ENCODE peak calls at places on chromosomes 6 and 20, in five cellular contexts. One of them, this sample, is unnamed.

GRCh38 chr6:15551262-15551661 is 111.6 kb downstream of the DTNBP1 start:
- DNase-seq in stimulated activated CD4-positive, alpha-beta T cell treated with anti-CD3 and anti-CD28 coated beads, Interleukin-12 subunit alpha, Interleukin-12 subunit beta, amount 100 ng/mL, for 4 hours: no peak
- DNase-seq in A549: no peak
- DNase-seq in sciatic nerve: no peak
- DNase-seq in NCI-H524 treated with DMSO at 0.1 percent for 48 hours: no peak
- DNase-seq in this sample: no peak

GRCh38 chr6:141252828-141253608 is 879.7 kb upstream of the GJE1 start:
- DNase-seq in stimulated activated CD4-positive, alpha-beta T cell treated with anti-CD3 and anti-CD28 coated beads, Interleukin-12 subunit alpha, Interleukin-12 subunit beta, amount 100 ng/mL, for 4 hours: no peak
- DNase-seq in A549: no peak
- DNase-seq in sciatic nerve: no peak
- DNase-seq in NCI-H524 treated with DMSO at 0.1 percent for 48 hours: no peak
- DNase-seq in this sample: no peak

GRCh38 chr6:90294989-90295853 is 1.4 kb downstream of the BACH2 start:
- DNase-seq in stimulated activated CD4-positive, alpha-beta T cell treated with anti-CD3 and anti-CD28 coated beads, Interleukin-12 subunit alpha, Interleukin-12 subunit beta, amount 100 ng/mL, for 4 hours: peak; percentile 69
- DNase-seq in A549: peak; percentile 29
- DNase-seq in sciatic nerve: peak; percentile 75
- DNase-seq in NCI-H524 treated with DMSO at 0.1 percent for 48 hours: no peak
- DNase-seq in this sample: peak; percentile 85

GRCh38 chr6:1724124-1724523 is 114.4 kb downstream of the FOXC1 start:
- DNase-seq in stimulated activated CD4-positive, alpha-beta T cell treated with anti-CD3 and anti-CD28 coated beads, Interleukin-12 subunit alpha, Interleukin-12 subunit beta, amount 100 ng/mL, for 4 hours: no peak
- DNase-seq in A549: no peak
- DNase-seq in sciatic nerve: no peak
- DNase-seq in NCI-H524 treated with DMSO at 0.1 percent for 48 hours: no peak
- DNase-seq in this sample: no peak

GRCh38 chr6:1832844-1833787 is 223.4 kb downstream of the FOXC1 start:
- DNase-seq in stimulated activated CD4-positive, alpha-beta T cell treated with anti-CD3 and anti-CD28 coated beads, Interleukin-12 subunit alpha, Interleukin-12 subunit beta, amount 100 ng/mL, for 4 hours: no peak
- DNase-seq in A549: no peak
- DNase-seq in sciatic nerve: peak; percentile 79
- DNase-seq in NCI-H524 treated with DMSO at 0.1 percent for 48 hours: no peak
- DNase-seq in this sample: peak; percentile 64

GRCh38 chr20:59138114-59138602 is 25.5 kb upstream of the ZNF831 start:
- DNase-seq in stimulated activated CD4-positive, alpha-beta T cell treated with anti-CD3 and anti-CD28 coated beads, Interleukin-12 subunit alpha, Interleukin-12 subunit beta, amount 100 ng/mL, for 4 hours: no peak
- DNase-seq in A549: no peak
- DNase-seq in sciatic nerve: no peak
- DNase-seq in NCI-H524 treated with DMSO at 0.1 percent for 48 hours: no peak
- DNase-seq in this sample: no peak

GRCh38 chr6:30818426-30818841 is 65.9 kb upstream of the DDR1 start:
- DNase-seq in stimulated activated CD4-positive, alpha-beta T cell treated with anti-CD3 and anti-CD28 coated beads, Interleukin-12 subunit alpha, Interleukin-12 subunit beta, amount 100 ng/mL, for 4 hours: no peak
- DNase-seq in A549: peak; percentile 69
- DNase-seq in sciatic nerve: no peak
- DNase-seq in NCI-H524 treated with DMSO at 0.1 percent for 48 hours: no peak
- DNase-seq in this sample: no peak

GRCh38 chr20:47493175-47493953 is 8.3 kb upstream of the NCOA3 start:
- DNase-seq in stimulated activated CD4-positive, alpha-beta T cell treated with anti-CD3 and anti-CD28 coated beads, Interleukin-12 subunit alpha, Interleukin-12 subunit beta, amount 100 ng/mL, for 4 hours: peak; percentile 60
- DNase-seq in A549: peak; percentile 64
- DNase-seq in sciatic nerve: peak; percentile 91
- DNase-seq in NCI-H524 treated with DMSO at 0.1 percent for 48 hours: no peak
- DNase-seq in this sample: peak; percentile 89

GRCh38 chr6:128310061-128310460 is 210.3 kb downstream of the PTPRK start:
- DNase-seq in stimulated activated CD4-positive, alpha-beta T cell treated with anti-CD3 and anti-CD28 coated beads, Interleukin-12 subunit alpha, Interleukin-12 subunit beta, amount 100 ng/mL, for 4 hours: no peak
- DNase-seq in A549: no peak
- DNase-seq in sciatic nerve: no peak
- DNase-seq in NCI-H524 treated with DMSO at 0.1 percent for 48 hours: peak; percentile 82
- DNase-seq in this sample: no peak

GRCh38 chr6:161111256-161111655 is 119.7 kb downstream of the MAP3K4 start:
- DNase-seq in stimulated activated CD4-positive, alpha-beta T cell treated with anti-CD3 and anti-CD28 coated beads, Interleukin-12 subunit alpha, Interleukin-12 subunit beta, amount 100 ng/mL, for 4 hours: no peak
- DNase-seq in A549: no peak
- DNase-seq in sciatic nerve: no peak
- DNase-seq in NCI-H524 treated with DMSO at 0.1 percent for 48 hours: no peak
- DNase-seq in this sample: no peak

GRCh38 chr6:157755752-157756411 is 67.2 kb upstream of the SNX9 start:
- DNase-seq in stimulated activated CD4-positive, alpha-beta T cell treated with anti-CD3 and anti-CD28 coated beads, Interleukin-12 subunit alpha, Interleukin-12 subunit beta, amount 100 ng/mL, for 4 hours: peak; percentile 46
- DNase-seq in A549: no peak
- DNase-seq in sciatic nerve: no peak
- DNase-seq in NCI-H524 treated with DMSO at 0.1 percent for 48 hours: no peak
- DNase-seq in this sample: no peak

GRCh38 chr6:7073810-7074525 is 33.8 kb upstream of the RREB1 start:
- DNase-seq in stimulated activated CD4-positive, alpha-beta T cell treated with anti-CD3 and anti-CD28 coated beads, Interleukin-12 subunit alpha, Interleukin-12 subunit beta, amount 100 ng/mL, for 4 hours: peak; percentile 58
- DNase-seq in A549: no peak
- DNase-seq in sciatic nerve: peak; percentile 65
- DNase-seq in NCI-H524 treated with DMSO at 0.1 percent for 48 hours: no peak
- DNase-seq in this sample: peak; percentile 79

GRCh38 chr6:56786256-56786655 is 143.6 kb upstream of the DST start:
- DNase-seq in stimulated activated CD4-positive, alpha-beta T cell treated with anti-CD3 and anti-CD28 coated beads, Interleukin-12 subunit alpha, Interleukin-12 subunit beta, amount 100 ng/mL, for 4 hours: no peak
- DNase-seq in A549: no peak
- DNase-seq in sciatic nerve: no peak
- DNase-seq in NCI-H524 treated with DMSO at 0.1 percent for 48 hours: no peak
- DNase-seq in this sample: no peak

GRCh38 chr6:99501762-99502161 is 13.5 kb downstream of the USP45 start:
- DNase-seq in stimulated activated CD4-positive, alpha-beta T cell treated with anti-CD3 and anti-CD28 coated beads, Interleukin-12 subunit alpha, Interleukin-12 subunit beta, amount 100 ng/mL, for 4 hours: no peak
- DNase-seq in A549: no peak
- DNase-seq in sciatic nerve: no peak
- DNase-seq in NCI-H524 treated with DMSO at 0.1 percent for 48 hours: no peak
- DNase-seq in this sample: no peak

GRCh38 chr20:10857362-10858070 is 183.7 kb upstream of the JAG1 start:
- DNase-seq in stimulated activated CD4-positive, alpha-beta T cell treated with anti-CD3 and anti-CD28 coated beads, Interleukin-12 subunit alpha, Interleukin-12 subunit beta, amount 100 ng/mL, for 4 hours: no peak
- DNase-seq in A549: peak; percentile 97
- DNase-seq in sciatic nerve: peak; percentile 63
- DNase-seq in NCI-H524 treated with DMSO at 0.1 percent for 48 hours: no peak
- DNase-seq in this sample: peak; percentile 79

GRCh38 chr6:86942761-86943526 is 5.6 kb downstream of the HTR1E start:
- DNase-seq in stimulated activated CD4-positive, alpha-beta T cell treated with anti-CD3 and anti-CD28 coated beads, Interleukin-12 subunit alpha, Interleukin-12 subunit beta, amount 100 ng/mL, for 4 hours: no peak
- DNase-seq in A549: no peak
- DNase-seq in sciatic nerve: no peak
- DNase-seq in NCI-H524 treated with DMSO at 0.1 percent for 48 hours: no peak
- DNase-seq in this sample: no peak

GRCh38 chr20:49277786-49278035 is 146 bp downstream of the ZNFX1 start:
- DNase-seq in stimulated activated CD4-positive, alpha-beta T cell treated with anti-CD3 and anti-CD28 coated beads, Interleukin-12 subunit alpha, Interleukin-12 subunit beta, amount 100 ng/mL, for 4 hours: no peak
- DNase-seq in A549: no peak
- DNase-seq in sciatic nerve: no peak
- DNase-seq in NCI-H524 treated with DMSO at 0.1 percent for 48 hours: no peak
- DNase-seq in this sample: no peak

GRCh38 chr6:117668736-117669135 is 6.5 kb upstream of the NUS1 start:
- DNase-seq in stimulated activated CD4-positive, alpha-beta T cell treated with anti-CD3 and anti-CD28 coated beads, Interleukin-12 subunit alpha, Interleukin-12 subunit beta, amount 100 ng/mL, for 4 hours: no peak
- DNase-seq in A549: no peak
- DNase-seq in sciatic nerve: no peak
- DNase-seq in NCI-H524 treated with DMSO at 0.1 percent for 48 hours: no peak
- DNase-seq in this sample: no peak

GRCh38 chr6:138765896-138766487 is 7.6 kb upstream of the CCDC28A start:
- DNase-seq in stimulated activated CD4-positive, alpha-beta T cell treated with anti-CD3 and anti-CD28 coated beads, Interleukin-12 subunit alpha, Interleukin-12 subunit beta, amount 100 ng/mL, for 4 hours: no peak
- DNase-seq in A549: peak; percentile 31
- DNase-seq in sciatic nerve: no peak
- DNase-seq in NCI-H524 treated with DMSO at 0.1 percent for 48 hours: no peak
- DNase-seq in this sample: no peak

GRCh38 chr6:159170999-159171712 is 2.0 kb downstream of the FNDC1 start:
- DNase-seq in stimulated activated CD4-positive, alpha-beta T cell treated with anti-CD3 and anti-CD28 coated beads, Interleukin-12 subunit alpha, Interleukin-12 subunit beta, amount 100 ng/mL, for 4 hours: no peak
- DNase-seq in A549: no peak
- DNase-seq in sciatic nerve: no peak
- DNase-seq in NCI-H524 treated with DMSO at 0.1 percent for 48 hours: no peak
- DNase-seq in this sample: peak; percentile 81

GRCh38 chr6:121826156-121826810 is 390.8 kb downstream of the GJA1 start:
- DNase-seq in stimulated activated CD4-positive, alpha-beta T cell treated with anti-CD3 and anti-CD28 coated beads, Interleukin-12 subunit alpha, Interleukin-12 subunit beta, amount 100 ng/mL, for 4 hours: no peak
- DNase-seq in A549: peak; percentile 64
- DNase-seq in sciatic nerve: no peak
- DNase-seq in NCI-H524 treated with DMSO at 0.1 percent for 48 hours: no peak
- DNase-seq in this sample: no peak

GRCh38 chr20:49989234-49990065 is 6.7 kb downstream of the SNAI1 start:
- DNase-seq in stimulated activated CD4-positive, alpha-beta T cell treated with anti-CD3 and anti-CD28 coated beads, Interleukin-12 subunit alpha, Interleukin-12 subunit beta, amount 100 ng/mL, for 4 hours: no peak
- DNase-seq in A549: peak; percentile 41
- DNase-seq in sciatic nerve: peak; percentile 80
- DNase-seq in NCI-H524 treated with DMSO at 0.1 percent for 48 hours: no peak
- DNase-seq in this sample: peak; percentile 83

GRCh38 chr6:33888183-33888582 is 84.4 kb upstream of the MLN start:
- DNase-seq in stimulated activated CD4-positive, alpha-beta T cell treated with anti-CD3 and anti-CD28 coated beads, Interleukin-12 subunit alpha, Interleukin-12 subunit beta, amount 100 ng/mL, for 4 hours: no peak
- DNase-seq in A549: no peak
- DNase-seq in sciatic nerve: no peak
- DNase-seq in NCI-H524 treated with DMSO at 0.1 percent for 48 hours: no peak
- DNase-seq in this sample: no peak

GRCh38 chr6:3296537-3297453 is 38.0 kb downstream of the PSMG4 start:
- DNase-seq in stimulated activated CD4-positive, alpha-beta T cell treated with anti-CD3 and anti-CD28 coated beads, Interleukin-12 subunit alpha, Interleukin-12 subunit beta, amount 100 ng/mL, for 4 hours: no peak
- DNase-seq in A549: peak; percentile 35
- DNase-seq in sciatic nerve: peak; percentile 40
- DNase-seq in NCI-H524 treated with DMSO at 0.1 percent for 48 hours: no peak
- DNase-seq in this sample: peak; percentile 56

GRCh38 chr20:63160641-63161175 is 55.2 kb downstream of the YTHDF1 start:
- DNase-seq in stimulated activated CD4-positive, alpha-beta T cell treated with anti-CD3 and anti-CD28 coated beads, Interleukin-12 subunit alpha, Interleukin-12 subunit beta, amount 100 ng/mL, for 4 hours: no peak
- DNase-seq in A549: no peak
- DNase-seq in sciatic nerve: no peak
- DNase-seq in NCI-H524 treated with DMSO at 0.1 percent for 48 hours: no peak
- DNase-seq in this sample: peak; percentile 43